ENCODE peak calls at places on chromosomes 1 and 21, in nine cellular contexts. Z is tibial nerve; H is CD8-positive, alpha-beta T cell; R is suprapubic skin; K is heart left ventricle; A is SK-N-SH; M is endothelial cell of umbilical vein; C is pancreas; Y is uterus. U is an unnamed sample.

GRCh38 chr1:46400398-46400797 is 6.3 kb downstream of the FAAH start:
- DNase-seq in Z (no peak), H (no peak), R (no peak), K (no peak), A (no peak), M (no peak), C (no peak), Y (no peak), U (no peak)

GRCh38 chr1:192579319-192579738 is 3.8 kb downstream of the RGS1 start:
- DNase-seq in Z (no peak), H (no peak), R (no peak), K (no peak), A (no peak), M (no peak), C (no peak), Y (no peak), U (no peak)

GRCh38 chr21:14414932-14415508 is 32.1 kb upstream of the HSPA13 start:
- DNase-seq in Z (no peak), H (no peak), R (no peak), K (no peak), A (no peak), M (no peak), C (no peak), Y (no peak), U (no peak)

GRCh38 chr1:192160186-192160585 is 1.9 kb downstream of the RGS18 start:
- DNase-seq in Z (no peak), H (no peak), R (no peak), K (no peak), A (no peak), M (no peak), C (no peak), Y (no peak), U (no peak)

GRCh38 chr1:115041654-115042053 is 12.0 kb downstream of the TSHB start:
- DNase-seq in Z (no peak), H (no peak), R (no peak), K (no peak), A (no peak), M (no peak), C (no peak), Y (no peak), U (no peak)

GRCh38 chr1:171245458-171246064 is 2.7 kb upstream of the FMO1 start:
- DNase-seq in Z (peak), H (no peak), R (no peak), K (no peak), A (peak), M (peak), C (no peak), Y (no peak), U (no peak)

GRCh38 chr1:109821831-109822745 is 58.4 kb upstream of the EPS8L3 start:
- DNase-seq in Z (peak), H (no peak), R (peak), K (peak), A (no peak), M (no peak), C (no peak), Y (no peak), U (peak)

GRCh38 chr1:111769517-111770146 is 13.9 kb downstream of the DDX20 start:
- DNase-seq in Z (peak), H (peak), R (no peak), K (peak), A (peak), M (peak), C (no peak), Y (peak), U (peak)

GRCh38 chr21:21163904-21164303 is 165.7 kb downstream of the NCAM2 start:
- DNase-seq in Z (peak), H (peak), R (no peak), K (peak), A (peak), M (peak), C (no peak), Y (peak), U (peak)

GRCh38 chr1:119451158-119451557 is 36.2 kb downstream of the HSD3B2 start:
- DNase-seq in Z (no peak), H (no peak), R (no peak), K (no peak), A (no peak), M (no peak), C (no peak), Y (no peak), U (no peak)

GRCh38 chr1:174445817-174446216 is 1.9 kb upstream of the GPR52 start:
- DNase-seq in Z (no peak), H (no peak), R (no peak), K (no peak), A (no peak), M (no peak), C (no peak), Y (no peak), U (no peak)

GRCh38 chr1:43537423-43538142 is 6.9 kb downstream of the PTPRF start:
- DNase-seq in Z (no peak), H (no peak), R (no peak), K (no peak), A (no peak), M (no peak), C (peak), Y (no peak), U (no peak)

GRCh38 chr1:116031299-116031698 is 55.0 kb downstream of the SLC22A15 start:
- DNase-seq in Z (no peak), H (no peak), R (no peak), K (no peak), A (no peak), M (no peak), C (no peak), Y (no peak), U (no peak)

GRCh38 chr1:56867491-56867890 is 12.9 kb downstream of the C8A start:
- DNase-seq in Z (no peak), H (no peak), R (no peak), K (no peak), A (no peak), M (no peak), C (no peak), Y (no peak), U (no peak)

GRCh38 chr1:187517508-187517907 is 688.8 kb downstream of the PLA2G4A start:
- DNase-seq in Z (no peak), H (no peak), R (no peak), K (no peak), A (no peak), M (no peak), C (no peak), Y (no peak), U (no peak)

GRCh38 chr21:32533611-32534010 is 51.7 kb downstream of the TCP10L start:
- DNase-seq in Z (no peak), H (no peak), R (no peak), K (no peak), A (no peak), M (no peak), C (no peak), Y (no peak), U (no peak)

GRCh38 chr1:165169028-165169427 is 187.5 kb downstream of the LMX1A start:
- DNase-seq in Z (no peak), H (no peak), R (no peak), K (no peak), A (no peak), M (no peak), C (no peak), Y (no peak), U (no peak)

GRCh38 chr1:7616953-7617352 is 154.1 kb upstream of the VAMP3 start:
- DNase-seq in Z (no peak), H (no peak), R (peak), K (peak), A (no peak), M (no peak), C (no peak), Y (no peak), U (peak)

GRCh38 chr1:230427477-230427876 is 1.3 kb upstream of the PGBD5 start:
- DNase-seq in Z (no peak), H (no peak), R (no peak), K (no peak), A (no peak), M (no peak), C (no peak), Y (no peak), U (no peak)

GRCh38 chr1:63497577-63497976 is 25.4 kb downstream of the ITGB3BP start:
- DNase-seq in Z (no peak), H (no peak), R (no peak), K (no peak), A (no peak), M (no peak), C (no peak), Y (no peak), U (no peak)

GRCh38 chr1:202807926-202808757 is at the start of gene KDM5B:
- DNase-seq in Z (peak), H (peak), R (peak), K (peak), A (peak), M (peak), C (peak), Y (peak), U (peak)

GRCh38 chr1:219277304-219277840 is 103.7 kb downstream of the LYPLAL1 start:
- DNase-seq in Z (no peak), H (no peak), R (no peak), K (no peak), A (no peak), M (peak), C (no peak), Y (no peak), U (no peak)

GRCh38 chr1:213127074-213127473 is 76.0 kb downstream of the RPS6KC1 start:
- DNase-seq in Z (no peak), H (no peak), R (no peak), K (no peak), A (no peak), M (no peak), C (no peak), Y (no peak), U (no peak)

GRCh38 chr1:168469690-168470089 is 74.1 kb downstream of the XCL2 start:
- DNase-seq in Z (peak), H (no peak), R (peak), K (peak), A (peak), M (peak), C (no peak), Y (peak), U (peak)

GRCh38 chr1:155128469-155128754 is 736 bp downstream of the EFNA1 start:
- DNase-seq in Z (no peak), H (no peak), R (no peak), K (no peak), A (no peak), M (peak), C (no peak), Y (no peak), U (no peak)

GRCh38 chr1:95770596-95770995 is 536.6 kb downstream of the RWDD3 start:
- DNase-seq in Z (no peak), H (no peak), R (no peak), K (no peak), A (no peak), M (peak), C (no peak), Y (no peak), U (no peak)

GRCh38 chr1:243977104-243977503 is 74.0 kb upstream of the ZBTB18 start:
- DNase-seq in Z (no peak), H (no peak), R (no peak), K (no peak), A (no peak), M (no peak), C (no peak), Y (no peak), U (no peak)

GRCh38 chr1:196607940-196608339 is 300 bp downstream of the KCNT2 start:
- DNase-seq in Z (no peak), H (no peak), R (no peak), K (no peak), A (peak), M (peak), C (no peak), Y (no peak), U (no peak)

GRCh38 chr21:40208960-40209359 is 341.7 kb downstream of the PCP4 start:
- DNase-seq in Z (no peak), H (no peak), R (no peak), K (no peak), A (no peak), M (no peak), C (no peak), Y (no peak), U (no peak)

GRCh38 chr1:160521554-160521953 is 1.5 kb downstream of the SLAMF6 start:
- DNase-seq in Z (no peak), H (no peak), R (no peak), K (no peak), A (no peak), M (no peak), C (no peak), Y (no peak), U (no peak)
- H3K4me3 ChIP-seq in Z (peak), H (peak), R (no peak), K (no peak), A (no peak), M (no peak), C (no peak), Y (no peak), U (no peak)

DNA sequence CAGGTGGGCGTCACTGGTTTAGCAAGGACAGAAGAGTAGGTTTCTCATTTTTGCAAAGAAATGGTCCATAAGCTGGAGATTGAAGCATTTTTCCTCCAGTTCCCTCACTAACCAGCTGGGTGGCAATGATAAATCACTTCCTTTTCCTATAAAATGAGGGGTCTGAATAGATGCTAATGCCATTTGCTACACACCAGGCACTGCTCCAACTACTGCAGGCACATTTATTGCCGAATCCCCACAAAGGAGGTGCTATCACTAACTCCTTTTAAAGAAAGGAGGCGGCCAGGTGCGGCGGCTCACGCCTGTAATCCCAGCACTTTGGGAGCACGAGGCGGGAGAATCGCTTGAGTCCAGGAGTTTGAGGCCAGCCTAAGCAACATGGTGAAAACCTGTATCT is 1.7 kb upstream of the CA6 start:
- DNase-seq in Z (no peak), H (no peak), R (no peak), K (no peak), A (no peak), M (peak), C (no peak), Y (no peak), U (no peak)
- TF ChIP-seq CTCF in Z (no peak), H (no peak), R (no peak), K (no peak), A (no peak), M (no peak), C (no peak), Y (no peak), U (no peak)

DNA sequence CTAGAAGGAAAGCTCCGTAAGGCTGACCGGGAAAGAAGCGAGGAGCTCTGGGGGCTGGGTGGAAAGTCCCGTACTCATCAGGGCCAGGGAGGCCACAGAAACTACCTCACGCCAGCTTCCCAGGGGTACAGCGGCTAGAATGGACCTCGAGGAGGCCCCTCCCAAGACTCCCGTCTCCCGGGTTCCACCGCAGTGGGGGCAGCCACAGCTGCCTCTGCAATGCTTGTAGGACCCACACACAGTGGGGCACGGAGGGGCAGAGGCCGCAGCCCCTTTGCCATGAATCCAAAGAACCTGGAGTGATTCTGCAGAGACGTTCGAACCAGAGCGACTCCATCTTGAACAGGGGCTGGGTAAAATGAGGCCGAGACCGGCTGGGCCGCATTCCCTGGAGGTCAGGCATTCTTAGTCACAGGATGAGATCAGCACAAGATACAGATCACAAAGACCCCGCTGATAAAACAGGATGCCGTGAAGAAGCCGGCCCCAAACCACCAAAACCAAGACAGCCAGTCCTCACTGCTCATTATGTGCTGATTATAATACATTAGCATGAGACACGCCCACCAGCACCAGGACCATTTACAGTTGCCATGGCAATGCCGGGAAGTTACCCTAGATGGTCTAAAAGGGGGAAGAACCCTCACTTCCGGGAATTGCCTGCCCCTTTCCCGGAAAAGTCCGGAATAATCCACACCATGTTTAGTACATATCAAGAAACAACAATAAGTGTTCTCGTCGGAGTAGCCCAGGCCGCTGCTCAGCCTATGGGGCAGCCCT is 1.6 kb upstream of the ANKRD65 start:
- DNase-seq in Z (no peak), H (no peak), R (no peak), K (peak), A (no peak), M (no peak), C (peak), Y (no peak), U (peak)
- H3K27ac ChIP-seq in Z (peak), H (no peak), R (no peak), K (no peak), A (no peak), M (no peak), C (no peak), Y (no peak), U (no peak)

GRCh38 chr1:242209063-242209462 is 210.2 kb upstream of the MAP1LC3C start:
- DNase-seq in Z (no peak), H (no peak), R (no peak), K (no peak), A (no peak), M (no peak), C (no peak), Y (no peak), U (no peak)
- H3K4me3 ChIP-seq in Z (no peak), H (no peak), R (no peak), K (no peak), A (no peak), M (no peak), C (no peak), Y (no peak), U (no peak)

U was measured in heart right ventricle.